ENCODE peak calls at places on chromosomes 2 and 18, in eight cellular contexts. One of them, this sample, is unnamed.

GRCh38 chr18:28831476-28831875 is 654.5 kb upstream of the CDH2 start:
- DNase-seq in bronchial epithelial cell: no peak
- DNase-seq in astrocyte: peak; percentile 49
- DNase-seq in IMR-90: peak; percentile 37
- DNase-seq in dorsolateral prefrontal cortex: no peak
- DNase-seq in lower lobe of right lung: no peak
- DNase-seq in choroid plexus epithelial cell: no peak
- DNase-seq in GM13977: no peak
- DNase-seq in this sample: no peak

GRCh38 chr18:12883003-12883683 is 894 bp downstream of the PTPN2 start:
- DNase-seq in bronchial epithelial cell: no peak
- DNase-seq in astrocyte: peak; percentile 23
- DNase-seq in IMR-90: no peak
- DNase-seq in dorsolateral prefrontal cortex: no peak
- DNase-seq in lower lobe of right lung: no peak
- DNase-seq in choroid plexus epithelial cell: no peak
- DNase-seq in GM13977: no peak
- DNase-seq in this sample: no peak

GRCh38 chr18:36499938-36500337 is 202.4 kb downstream of the FHOD3 start:
- DNase-seq in bronchial epithelial cell: no peak
- DNase-seq in astrocyte: peak; percentile 60
- DNase-seq in IMR-90: no peak
- DNase-seq in dorsolateral prefrontal cortex: no peak
- DNase-seq in lower lobe of right lung: no peak
- DNase-seq in choroid plexus epithelial cell: no peak
- DNase-seq in GM13977: peak; percentile 57
- DNase-seq in this sample: no peak

GRCh38 chr2:241108271-241109209 is 6.5 kb upstream of the MTERF4 start:
- DNase-seq in bronchial epithelial cell: no peak
- DNase-seq in astrocyte: no peak
- DNase-seq in IMR-90: no peak
- DNase-seq in dorsolateral prefrontal cortex: no peak
- DNase-seq in lower lobe of right lung: no peak
- DNase-seq in choroid plexus epithelial cell: no peak
- DNase-seq in GM13977: no peak
- DNase-seq in this sample: no peak

GRCh38 chr2:113760400-113760799 is 4.0 kb upstream of the SLC35F5 start:
- DNase-seq in bronchial epithelial cell: no peak
- DNase-seq in astrocyte: peak; percentile 57
- DNase-seq in IMR-90: peak; percentile 54
- DNase-seq in dorsolateral prefrontal cortex: no peak
- DNase-seq in lower lobe of right lung: no peak
- DNase-seq in choroid plexus epithelial cell: peak; percentile 88
- DNase-seq in GM13977: no peak
- DNase-seq in this sample: no peak

GRCh38 chr18:5294618-5295230 is 802 bp downstream of the ZBTB14 start:
- DNase-seq in bronchial epithelial cell: peak; percentile 39
- DNase-seq in astrocyte: peak; percentile 51
- DNase-seq in IMR-90: peak; percentile 51
- DNase-seq in dorsolateral prefrontal cortex: peak; percentile 43
- DNase-seq in lower lobe of right lung: peak; percentile 76
- DNase-seq in choroid plexus epithelial cell: peak; percentile 58
- DNase-seq in GM13977: no peak
- DNase-seq in this sample: no peak

GRCh38 chr2:129829577-129829976 is 149.9 kb upstream of the RAB6C start:
- DNase-seq in bronchial epithelial cell: no peak
- DNase-seq in astrocyte: no peak
- DNase-seq in IMR-90: no peak
- DNase-seq in dorsolateral prefrontal cortex: no peak
- DNase-seq in lower lobe of right lung: no peak
- DNase-seq in choroid plexus epithelial cell: no peak
- DNase-seq in GM13977: no peak
- DNase-seq in this sample: no peak

GRCh38 chr2:172182624-172183023 is 79.9 kb upstream of the DLX2 start:
- DNase-seq in bronchial epithelial cell: no peak
- DNase-seq in astrocyte: no peak
- DNase-seq in IMR-90: no peak
- DNase-seq in dorsolateral prefrontal cortex: no peak
- DNase-seq in lower lobe of right lung: no peak
- DNase-seq in choroid plexus epithelial cell: no peak
- DNase-seq in GM13977: no peak
- DNase-seq in this sample: no peak

GRCh38 chr2:236498369-236498768 is 71.3 kb upstream of the ACKR3 start:
- DNase-seq in bronchial epithelial cell: no peak
- DNase-seq in astrocyte: peak; percentile 90
- DNase-seq in IMR-90: peak; percentile 9
- DNase-seq in dorsolateral prefrontal cortex: no peak
- DNase-seq in lower lobe of right lung: peak; percentile 55
- DNase-seq in choroid plexus epithelial cell: peak; percentile 60
- DNase-seq in GM13977: no peak
- DNase-seq in this sample: no peak

GRCh38 chr2:237304763-237305514 is 109.0 kb downstream of the COL6A3 start:
- DNase-seq in bronchial epithelial cell: peak; percentile 91
- DNase-seq in astrocyte: peak; percentile 93
- DNase-seq in IMR-90: peak; percentile 87
- DNase-seq in dorsolateral prefrontal cortex: no peak
- DNase-seq in lower lobe of right lung: no peak
- DNase-seq in choroid plexus epithelial cell: peak; percentile 69
- DNase-seq in GM13977: no peak
- DNase-seq in this sample: no peak

GRCh38 chr18:6605115-6605869 is 124.2 kb upstream of the ARHGAP28 start:
- DNase-seq in bronchial epithelial cell: no peak
- DNase-seq in astrocyte: no peak
- DNase-seq in IMR-90: peak; percentile 53
- DNase-seq in dorsolateral prefrontal cortex: no peak
- DNase-seq in lower lobe of right lung: no peak
- DNase-seq in choroid plexus epithelial cell: peak; percentile 38
- DNase-seq in GM13977: no peak
- DNase-seq in this sample: no peak

GRCh38 chr2:170771049-170771937 is 1.1 kb downstream of the ERICH2 start:
- DNase-seq in bronchial epithelial cell: no peak
- DNase-seq in astrocyte: peak; percentile 11
- DNase-seq in IMR-90: peak; percentile 15
- DNase-seq in dorsolateral prefrontal cortex: no peak
- DNase-seq in lower lobe of right lung: no peak
- DNase-seq in choroid plexus epithelial cell: peak; percentile 12
- DNase-seq in GM13977: peak; percentile 15
- DNase-seq in this sample: no peak

GRCh38 chr2:20108655-20109396 is 57.4 kb upstream of the LAPTM4A start:
- DNase-seq in bronchial epithelial cell: peak; percentile 89
- DNase-seq in astrocyte: no peak
- DNase-seq in IMR-90: peak; percentile 85
- DNase-seq in dorsolateral prefrontal cortex: no peak
- DNase-seq in lower lobe of right lung: no peak
- DNase-seq in choroid plexus epithelial cell: peak; percentile 75
- DNase-seq in GM13977: no peak
- DNase-seq in this sample: no peak

GRCh38 chr2:62307469-62308389 is 111.8 kb downstream of the B3GNT2 start:
- DNase-seq in bronchial epithelial cell: peak; percentile 29
- DNase-seq in astrocyte: no peak
- DNase-seq in IMR-90: no peak
- DNase-seq in dorsolateral prefrontal cortex: no peak
- DNase-seq in lower lobe of right lung: no peak
- DNase-seq in choroid plexus epithelial cell: no peak
- DNase-seq in GM13977: no peak
- DNase-seq in this sample: no peak

GRCh38 chr2:75464348-75464946 is 96.3 kb downstream of the EVA1A start:
- DNase-seq in bronchial epithelial cell: peak; percentile 43
- DNase-seq in astrocyte: peak; percentile 21
- DNase-seq in IMR-90: peak; percentile 52
- DNase-seq in dorsolateral prefrontal cortex: no peak
- DNase-seq in lower lobe of right lung: no peak
- DNase-seq in choroid plexus epithelial cell: peak; percentile 72
- DNase-seq in GM13977: peak; percentile 20
- DNase-seq in this sample: no peak
- TF ChIP-seq CTCF in bronchial epithelial cell: peak; percentile 60
- TF ChIP-seq CTCF in astrocyte: peak; percentile 95
- TF ChIP-seq CTCF in IMR-90: peak; percentile 86
- TF ChIP-seq CTCF in dorsolateral prefrontal cortex: peak; percentile 57
- TF ChIP-seq CTCF in lower lobe of right lung: peak; percentile 55
- TF ChIP-seq CTCF in choroid plexus epithelial cell: peak; percentile 85
- TF ChIP-seq CTCF in GM13977: peak; percentile 50
- TF ChIP-seq CTCF in this sample: peak; percentile 62

GRCh38 chr2:164869420-164869772 is 27.8 kb upstream of the COBLL1 start:
- DNase-seq in bronchial epithelial cell: no peak
- DNase-seq in astrocyte: no peak
- DNase-seq in IMR-90: no peak
- DNase-seq in dorsolateral prefrontal cortex: no peak
- DNase-seq in lower lobe of right lung: no peak
- DNase-seq in choroid plexus epithelial cell: no peak
- DNase-seq in GM13977: no peak
- DNase-seq in this sample: no peak
- TF ChIP-seq CTCF in bronchial epithelial cell: no peak
- TF ChIP-seq CTCF in astrocyte: no peak
- TF ChIP-seq CTCF in IMR-90: no peak
- TF ChIP-seq CTCF in dorsolateral prefrontal cortex: no peak
- TF ChIP-seq CTCF in lower lobe of right lung: no peak
- TF ChIP-seq CTCF in choroid plexus epithelial cell: no peak
- TF ChIP-seq CTCF in GM13977: no peak
- TF ChIP-seq CTCF in this sample: no peak

GRCh38 chr18:74166397-74166796 is 18.1 kb downstream of the TIMM21 start:
- DNase-seq in bronchial epithelial cell: no peak
- DNase-seq in astrocyte: no peak
- DNase-seq in IMR-90: peak; percentile 7
- DNase-seq in dorsolateral prefrontal cortex: no peak
- DNase-seq in lower lobe of right lung: no peak
- DNase-seq in choroid plexus epithelial cell: peak; percentile 13
- DNase-seq in GM13977: no peak
- DNase-seq in this sample: no peak

GRCh38 chr18:74163019-74163656 is 14.8 kb downstream of the TIMM21 start:
- DNase-seq in bronchial epithelial cell: peak; percentile 94
- DNase-seq in astrocyte: no peak
- DNase-seq in IMR-90: no peak
- DNase-seq in dorsolateral prefrontal cortex: no peak
- DNase-seq in lower lobe of right lung: no peak
- DNase-seq in choroid plexus epithelial cell: no peak
- DNase-seq in GM13977: no peak
- DNase-seq in this sample: no peak
- TF ChIP-seq CTCF in bronchial epithelial cell: no peak
- TF ChIP-seq CTCF in astrocyte: no peak
- TF ChIP-seq CTCF in IMR-90: no peak
- TF ChIP-seq CTCF in dorsolateral prefrontal cortex: no peak
- TF ChIP-seq CTCF in lower lobe of right lung: no peak
- TF ChIP-seq CTCF in choroid plexus epithelial cell: peak; percentile 8
- TF ChIP-seq CTCF in GM13977: no peak
- TF ChIP-seq CTCF in this sample: no peak

GRCh38 chr2:69645026-69645425 is 1.5 kb upstream of the AAK1 start:
- DNase-seq in bronchial epithelial cell: no peak
- DNase-seq in astrocyte: no peak
- DNase-seq in IMR-90: no peak
- DNase-seq in dorsolateral prefrontal cortex: no peak
- DNase-seq in lower lobe of right lung: no peak
- DNase-seq in choroid plexus epithelial cell: no peak
- DNase-seq in GM13977: no peak
- DNase-seq in this sample: no peak

GRCh38 chr2:69641887-69642708 is 1.4 kb downstream of the AAK1 start:
- DNase-seq in bronchial epithelial cell: no peak
- DNase-seq in astrocyte: no peak
- DNase-seq in IMR-90: no peak
- DNase-seq in dorsolateral prefrontal cortex: no peak
- DNase-seq in lower lobe of right lung: no peak
- DNase-seq in choroid plexus epithelial cell: no peak
- DNase-seq in GM13977: no peak
- DNase-seq in this sample: no peak

GRCh38 chr2:69644506-69644979 is 1.0 kb upstream of the AAK1 start:
- DNase-seq in bronchial epithelial cell: no peak
- DNase-seq in astrocyte: no peak
- DNase-seq in IMR-90: no peak
- DNase-seq in dorsolateral prefrontal cortex: no peak
- DNase-seq in lower lobe of right lung: no peak
- DNase-seq in choroid plexus epithelial cell: no peak
- DNase-seq in GM13977: no peak
- DNase-seq in this sample: no peak

GRCh38 chr2:69642709-69643601 is 584 bp downstream of the AAK1 start:
- DNase-seq in bronchial epithelial cell: peak; percentile 75
- DNase-seq in astrocyte: peak; percentile 78
- DNase-seq in IMR-90: peak; percentile 85
- DNase-seq in dorsolateral prefrontal cortex: peak; percentile 63
- DNase-seq in lower lobe of right lung: peak; percentile 67
- DNase-seq in choroid plexus epithelial cell: peak; percentile 87
- DNase-seq in GM13977: peak; percentile 45
- DNase-seq in this sample: no peak

DNA sequence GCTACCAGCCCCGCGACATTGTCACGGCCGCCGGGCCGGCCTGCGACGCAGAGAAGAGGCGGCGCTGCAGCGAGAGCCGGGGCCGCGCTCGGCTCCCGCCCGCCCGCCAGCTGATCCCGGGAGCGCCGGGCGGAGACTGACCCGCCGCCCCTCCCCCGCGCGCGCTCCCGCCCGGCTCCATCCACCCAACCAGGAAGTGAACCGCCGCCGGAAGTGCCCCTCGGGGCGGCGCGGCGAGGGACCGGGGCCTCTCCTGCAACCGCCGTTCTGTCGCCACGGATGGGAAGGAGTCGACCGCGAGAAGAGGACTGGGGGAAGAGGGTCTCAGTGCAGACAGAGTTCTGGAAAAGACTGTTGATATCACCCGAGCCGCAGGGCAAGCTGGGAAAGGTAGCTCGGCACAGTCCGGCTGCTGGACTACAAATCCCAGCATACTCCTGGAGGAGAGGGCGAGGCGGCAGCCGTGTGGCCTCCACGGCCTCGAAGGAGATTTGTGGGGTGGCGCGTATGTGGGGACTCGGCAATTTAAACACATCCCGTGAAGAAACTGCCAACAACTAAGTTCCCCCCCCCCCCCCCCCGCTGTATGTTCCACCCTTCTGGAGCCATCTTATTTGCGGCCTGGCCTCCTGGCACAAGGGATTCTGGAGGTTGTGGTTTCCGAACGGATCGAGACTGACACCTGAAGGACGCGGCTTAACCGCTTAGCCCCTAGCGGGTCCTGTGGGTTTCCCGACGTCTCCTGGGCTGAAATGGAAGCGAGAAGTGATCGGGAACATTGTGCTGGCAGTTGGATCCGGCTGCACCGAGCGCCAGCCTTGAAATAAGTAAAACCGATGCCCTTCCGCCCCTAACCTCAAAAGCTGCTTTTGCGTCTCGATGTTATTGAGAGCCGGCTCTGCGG is at the start of gene AAK1:
- DNase-seq in bronchial epithelial cell: peak; percentile 74
- DNase-seq in astrocyte: peak; percentile 79
- DNase-seq in IMR-90: peak; percentile 79
- DNase-seq in dorsolateral prefrontal cortex: peak; percentile 80
- DNase-seq in lower lobe of right lung: peak; percentile 93
- DNase-seq in choroid plexus epithelial cell: peak; percentile 90
- DNase-seq in GM13977: peak; percentile 88
- DNase-seq in this sample: peak; percentile 80
- TF ChIP-seq CTCF in bronchial epithelial cell: no peak
- TF ChIP-seq CTCF in astrocyte: no peak
- TF ChIP-seq CTCF in IMR-90: no peak
- TF ChIP-seq CTCF in dorsolateral prefrontal cortex: peak; percentile 23
- TF ChIP-seq CTCF in lower lobe of right lung: no peak
- TF ChIP-seq CTCF in choroid plexus epithelial cell: peak; percentile 6
- TF ChIP-seq CTCF in GM13977: peak; percentile 5
- TF ChIP-seq CTCF in this sample: no peak

This sample was measured in D721Med.